ENCODE peak calls at places on chromosomes 3 and 15, in six cellular contexts. T is GM23248; C is CD8-positive, alpha-beta memory T cell; W is adrenal gland; R is mammary epithelial cell; F is CD8-positive, alpha-beta T cell. P is an unnamed sample. For H3K4me1, the result is how much of the 10 kb centered on the place peaks cover.

GRCh38 chr3:105354429-105354828 is 12.3 kb upstream of the ALCAM start:
- DNase-seq in T (peak), C (no peak), W (no peak), R (no peak), F (no peak), P (peak)

GRCh38 chr3:32392530-32393302 is 1.1 kb downstream of the CMTM7 start:
- DNase-seq in T (peak), C (peak), W (peak), R (peak), F (no peak), P (peak)

GRCh38 chr3:115194461-115194860 is 47.4 kb upstream of the ZBTB20 start:
- DNase-seq in T (no peak), C (no peak), W (no peak), R (no peak), F (no peak), P (no peak)

GRCh38 chr3:31532587-31533168 is at the start of gene STT3B:
- DNase-seq in T (peak), C (peak), W (no peak), R (peak), F (peak), P (peak)

GRCh38 chr15:94229591-94230365 is 1.6 kb upstream of the MCTP2 start:
- DNase-seq in T (no peak), C (peak), W (no peak), R (peak), F (peak), P (no peak)

GRCh38 chr3:119145500-119146167 is at the start of gene TEX55:
- DNase-seq in T (peak), C (no peak), W (no peak), R (peak), F (no peak), P (peak)

GRCh38 chr3:158522737-158523136 is 48.3 kb upstream of the MLF1 start:
- DNase-seq in T (peak), C (no peak), W (no peak), R (peak), F (no peak), P (no peak)

GRCh38 chr3:109363634-109364033 is 26.3 kb upstream of the DPPA4 start:
- DNase-seq in T (no peak), C (no peak), W (no peak), R (no peak), F (no peak), P (no peak)

GRCh38 chr3:50156549-50156948 is 1.4 kb downstream of the SEMA3F start:
- DNase-seq in T (no peak), C (no peak), W (no peak), R (no peak), F (no peak), P (no peak)

GRCh38 chr3:52857870-52858269 is 23.1 kb upstream of the MUSTN1 start:
- DNase-seq in T (no peak), C (no peak), W (no peak), R (no peak), F (no peak), P (no peak)

GRCh38 chr15:50778089-50778488 is 12.6 kb upstream of the SPPL2A start:
- DNase-seq in T (no peak), C (no peak), W (no peak), R (no peak), F (no peak), P (no peak)

GRCh38 chr3:110969229-110970211 is 102.1 kb upstream of the NECTIN3 start:
- DNase-seq in T (no peak), C (no peak), W (no peak), R (no peak), F (no peak), P (no peak)

GRCh38 chr3:184532940-184533732 is 28.4 kb upstream of the EPHB3 start:
- DNase-seq in T (no peak), C (no peak), W (peak), R (no peak), F (peak), P (no peak)

GRCh38 chr3:156693166-156693565 is 18.8 kb downstream of the TIPARP start:
- DNase-seq in T (peak), C (no peak), W (no peak), R (peak), F (no peak), P (no peak)

GRCh38 chr3:118501152-118501551 is 533.5 kb downstream of the IGSF11 start:
- DNase-seq in T (no peak), C (no peak), W (peak), R (peak), F (no peak), P (peak)

GRCh38 chr15:48695088-48695834 is 49.8 kb upstream of the FBN1 start:
- DNase-seq in T (peak), C (no peak), W (no peak), R (peak), F (no peak), P (no peak)

GRCh38 chr3:190318666-190319065 is 3.6 kb downstream of the CLDN1 start:
- DNase-seq in T (no peak), C (no peak), W (no peak), R (no peak), F (no peak), P (no peak)

GRCh38 chr3:57060089-57060829 is at the start of gene SPATA12:
- DNase-seq in T (peak), C (no peak), W (peak), R (peak), F (no peak), P (peak)

GRCh38 chr3:45002680-45003079 is 23.4 kb upstream of the CLEC3B start:
- DNase-seq in T (no peak), C (no peak), W (no peak), R (no peak), F (no peak), P (no peak)

GRCh38 chr15:72050700-72051099 is 67.2 kb downstream of the MYO9A start:
- DNase-seq in T (peak), C (no peak), W (no peak), R (no peak), F (no peak), P (no peak)

GRCh38 chr3:13620776-13621365 is 71.9 kb downstream of the FBLN2 start:
- DNase-seq in T (no peak), C (no peak), W (no peak), R (no peak), F (no peak), P (no peak)

GRCh38 chr15:92663250-92663951 is 7.8 kb upstream of the FAM174B start:
- DNase-seq in T (no peak), C (no peak), W (no peak), R (no peak), F (no peak), P (no peak)

GRCh38 chr15:57772223-57772957 is 65.9 kb downstream of the POLR2M start:
- DNase-seq in T (peak), C (no peak), W (no peak), R (peak), F (no peak), P (no peak)

GRCh38 chr15:67753901-67754300 is 71.4 kb upstream of the SKOR1 start:
- DNase-seq in T (no peak), C (no peak), W (no peak), R (no peak), F (no peak), P (no peak)

GRCh38 chr3:50587806-50588758 is 18.8 kb downstream of the HEMK1 start:
- DNase-seq in T (peak), C (peak), W (no peak), R (no peak), F (no peak), P (no peak)

GRCh38 chr3:50157821-50158556 is 2.9 kb downstream of the SEMA3F start:
- DNase-seq in T (peak), C (no peak), W (no peak), R (peak), F (no peak), P (peak)

GRCh38 chr3:116339441-116340028 is 105.8 kb downstream of the LSAMP start:
- DNase-seq in T (peak), C (no peak), W (peak), R (no peak), F (no peak), P (no peak)

GRCh38 chr3:128541246-128541645 is 48.2 kb upstream of the GATA2 start:
- DNase-seq in T (no peak), C (no peak), W (no peak), R (no peak), F (no peak), P (no peak)

GRCh38 chr3:183988216-183988790 is 29.4 kb downstream of the ABCC5 start:
- DNase-seq in T (peak), C (no peak), W (no peak), R (no peak), F (no peak), P (no peak)

GRCh38 chr3:102400142-102400541 is 34.7 kb upstream of the ZPLD1 start:
- DNase-seq in T (peak), C (no peak), W (no peak), R (peak), F (no peak), P (no peak)

GRCh38 chr3:67093315-67093714 is 95.2 kb downstream of the KBTBD8 start:
- DNase-seq in T (peak), C (no peak), W (no peak), R (no peak), F (no peak), P (no peak)

GRCh38 chr3:35392187-35392586 is 247.1 kb upstream of the ARPP21 start:
- DNase-seq in T (no peak), C (no peak), W (no peak), R (no peak), F (no peak), P (no peak)

GRCh38 chr3:64539451-64540196 is 148.2 kb downstream of the ADAMTS9 start:
- DNase-seq in T (peak), C (no peak), W (no peak), R (no peak), F (no peak), P (no peak)

GRCh38 chr3:106247902-106248684 is 379.3 kb upstream of the CBLB start:
- DNase-seq in T (peak), C (no peak), W (no peak), R (no peak), F (no peak), P (no peak)

GRCh38 chr3:190076601-190077444 is 43.9 kb downstream of the P3H2 start:
- DNase-seq in T (peak), C (no peak), W (peak), R (peak), F (no peak), P (peak)

DNA sequence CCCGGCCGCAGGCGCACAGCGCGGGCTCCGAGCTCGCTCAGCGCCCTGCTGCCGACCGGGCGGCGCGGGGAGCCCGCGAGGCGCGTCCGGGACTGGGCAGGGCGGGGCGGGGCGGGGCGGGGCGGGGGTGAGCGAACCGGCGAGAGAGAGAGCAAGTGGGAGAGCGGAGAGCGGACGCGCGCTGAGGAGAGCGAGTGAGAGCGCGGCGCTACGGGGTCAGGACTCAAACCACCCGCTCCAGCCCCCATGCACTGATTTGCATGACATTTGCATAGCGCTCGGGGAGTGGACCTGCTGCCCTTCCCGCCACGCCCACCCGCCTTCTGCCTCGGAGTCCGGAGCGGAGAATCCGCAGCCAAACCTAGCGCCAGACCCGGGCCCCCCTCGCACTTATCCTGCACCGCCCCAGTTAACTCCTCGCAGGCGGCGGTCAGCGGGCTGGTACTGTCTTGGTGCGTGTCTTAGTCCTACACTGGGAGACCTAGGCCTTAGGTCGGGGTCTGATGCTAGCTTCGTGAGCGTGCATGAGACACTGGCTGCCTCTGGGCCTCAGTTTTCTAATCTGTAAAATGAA is at the start of gene MYLK:
- DNase-seq in T (peak), C (no peak), W (peak), R (peak), F (no peak), P (peak)
- H3K27ac ChIP-seq in T (peak), C (no peak), W (no peak), R (peak), F (no peak), P (no peak)

GRCh38 chr3:23959147-23959900 is 14.2 kb downstream of the NR1D2 start:
- DNase-seq in T (peak), C (no peak), W (no peak), R (peak), F (no peak), P (peak)

GRCh38 chr3:23961064-23961463 is 16.0 kb downstream of the NR1D2 start:
- DNase-seq in T (peak), C (no peak), W (no peak), R (peak), F (no peak), P (no peak)

GRCh38 chr3:23964537-23964936 is 19.5 kb downstream of the NR1D2 start:
- DNase-seq in T (no peak), C (no peak), W (no peak), R (no peak), F (no peak), P (no peak)

GRCh38 chr3:23961913-23962312 is 16.8 kb downstream of the NR1D2 start:
- DNase-seq in T (no peak), C (no peak), W (no peak), R (no peak), F (no peak), P (no peak)

DNA sequence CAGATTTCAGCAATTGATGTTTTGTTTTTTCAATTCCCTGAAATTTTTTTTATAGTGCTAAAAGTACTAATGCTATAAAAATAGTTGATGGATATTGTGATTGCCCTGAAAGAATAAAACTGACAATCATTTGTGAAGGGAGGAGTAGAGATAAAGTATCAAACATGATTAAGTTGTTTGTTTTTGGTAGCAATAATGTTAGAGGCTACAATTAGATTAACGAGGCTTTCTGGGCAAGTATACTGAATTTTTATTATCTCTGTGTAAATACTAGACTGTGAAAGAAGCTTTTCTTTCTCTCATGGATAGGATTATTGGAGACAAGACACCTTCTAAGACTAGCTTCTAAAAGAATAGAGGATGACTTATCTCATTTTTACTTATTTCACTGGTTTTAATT is 15.6 kb downstream of the NR1D2 start:
- DNase-seq in T (no peak), C (no peak), W (no peak), R (no peak), F (no peak), P (no peak)
- H3K4me1 ChIP-seq in T (under half), C (under half), W (under half), R (under half), F (under half), P (under half)

GRCh38 chr3:188962253-188963247 is 209.2 kb upstream of the TPRG1 start:
- DNase-seq in T (no peak), C (no peak), W (no peak), R (peak), F (no peak), P (peak)
- H3K27ac ChIP-seq in T (no peak), C (no peak), W (no peak), R (no peak), F (no peak), P (no peak)

GRCh38 chr3:71442648-71443047 is 140.9 kb downstream of the FOXP1 start:
- DNase-seq in T (no peak), C (no peak), W (no peak), R (no peak), F (no peak), P (no peak)
- H3K4me1 ChIP-seq in T (under half), C (half or more), W (under half), R (half or more), F (half or more), P (under half)

GRCh38 chr15:95457520-95457919 is 873.0 kb upstream of the NR2F2 start:
- DNase-seq in T (no peak), C (no peak), W (no peak), R (no peak), F (no peak), P (no peak)
- H3K27ac ChIP-seq in T (no peak), C (no peak), W (no peak), R (no peak), F (no peak), P (no peak)

P was measured in cardiac muscle cell.